ENCODE peak calls at places on chromosomes 13 and 19, in four cellular contexts. I is left lung, M is epithelial cell of proximal tubule, G is fibroblast of lung. S is an unnamed sample.
A peak's percentile ranks its signal among the peaks of the same experiment; 100 is the strongest.

GRCh38 chr13:37680137-37680536 is 81.6 kb upstream of the POSTN start:
- DNase-seq in I (no peak), M (no peak), G (no peak), S (no peak)

GRCh38 chr13:74135306-74136088 is 1.3 kb upstream of the KLF12 start:
- DNase-seq in I (peak; percentile 86), M (no peak), G (peak; percentile 66), S (peak; percentile 41)

GRCh38 chr19:2048959-2049740 is 1.9 kb downstream of the MKNK2 start:
- DNase-seq in I (peak; percentile 79), M (no peak), G (no peak), S (no peak)

GRCh38 chr19:27676877-27677276 is 1536.1 kb downstream of the UQCRFS1 start:
- DNase-seq in I (no peak), M (no peak), G (no peak), S (no peak)

GRCh38 chr19:13935765-13936486 is 2.3 kb downstream of the PODNL1 start:
- DNase-seq in I (no peak), M (no peak), G (no peak), S (no peak)

GRCh38 chr13:34867590-34867989 is 74.5 kb upstream of the NBEA start:
- DNase-seq in I (no peak), M (no peak), G (peak; percentile 15), S (peak; percentile 12)

GRCh38 chr19:14516048-14516534 is 2.1 kb downstream of the DNAJB1 start:
- DNase-seq in I (no peak), M (no peak), G (no peak), S (no peak)

GRCh38 chr13:89988206-89988605 is 1359.3 kb upstream of the MIR17HG start:
- DNase-seq in I (no peak), M (no peak), G (no peak), S (no peak)

GRCh38 chr13:93422980-93423554 is 196.5 kb downstream of the GPC6 start:
- DNase-seq in I (no peak), M (no peak), G (peak; percentile 86), S (peak; percentile 9)

GRCh38 chr13:23608704-23609413 is 38.6 kb downstream of the TNFRSF19 start:
- DNase-seq in I (no peak), M (no peak), G (peak; percentile 55), S (peak; percentile 60)

GRCh38 chr19:20357921-20358320 is 190.9 kb downstream of the ZNF486 start:
- DNase-seq in I (no peak), M (no peak), G (no peak), S (no peak)

GRCh38 chr19:6073858-6074708 is 36.2 kb downstream of the RFX2 start:
- DNase-seq in I (no peak), M (no peak), G (no peak), S (no peak)

GRCh38 chr13:99028890-99029289 is 51.0 kb upstream of the DOCK9 start:
- DNase-seq in I (no peak), M (no peak), G (no peak), S (no peak)

GRCh38 chr13:24491853-24492252 is 20.7 kb downstream of the PARP4 start:
- DNase-seq in I (no peak), M (no peak), G (no peak), S (no peak)

GRCh38 chr13:73828811-73829210 is 305.4 kb downstream of the KLF12 start:
- DNase-seq in I (no peak), M (no peak), G (no peak), S (no peak)

GRCh38 chr19:54373781-54374266 is 9.1 kb upstream of the LAIR1 start:
- DNase-seq in I (no peak), M (no peak), G (no peak), S (no peak)

GRCh38 chr19:55655648-55656040 is 809 bp downstream of the U2AF2 start:
- DNase-seq in I (no peak), M (no peak), G (no peak), S (no peak)

GRCh38 chr19:8396563-8397203 is 6.5 kb downstream of the RAB11B start:
- DNase-seq in I (peak; percentile 88), M (no peak), G (peak; percentile 53), S (peak; percentile 56)

GRCh38 chr13:24161010-24161775 is 673 bp downstream of the SPATA13 start:
- DNase-seq in I (peak; percentile 84), M (no peak), G (peak; percentile 37), S (no peak)

GRCh38 chr13:39317284-39317683 is 279.0 kb downstream of the NHLRC3 start:
- DNase-seq in I (no peak), M (no peak), G (peak; percentile 88), S (peak; percentile 25)

GRCh38 chr13:30798776-30799625 is 63.7 kb downstream of the ALOX5AP start:
- DNase-seq in I (no peak), M (no peak), G (peak; percentile 39), S (peak; percentile 57)

GRCh38 chr19:55406869-55407624 is 541 bp downstream of the UBE2S start:
- DNase-seq in I (peak; percentile 88), M (no peak), G (peak; percentile 37), S (peak; percentile 39)

GRCh38 chr19:49895566-49896297 is 955 bp downstream of the IL4I1 start:
- DNase-seq in I (no peak), M (no peak), G (no peak), S (no peak)

GRCh38 chr13:112693831-112694497 is 4.1 kb downstream of the ATP11A start:
- DNase-seq in I (no peak), M (no peak), G (peak; percentile 68), S (peak; percentile 47)

GRCh38 chr19:14425696-14426138 is 6.6 kb upstream of the DDX39A start:
- DNase-seq in I (no peak), M (no peak), G (peak; percentile 61), S (peak; percentile 84)

GRCh38 chr13:32863596-32863995 is 152.6 kb upstream of the KL start:
- DNase-seq in I (no peak), M (no peak), G (no peak), S (no peak)

GRCh38 chr13:107301724-107302374 is 733.9 kb upstream of the ARGLU1 start:
- DNase-seq in I (no peak), M (no peak), G (peak; percentile 26), S (peak; percentile 27)

GRCh38 chr19:2433854-2434253 is 6.5 kb upstream of the TIMM13 start:
- DNase-seq in I (no peak), M (no peak), G (no peak), S (no peak)

GRCh38 chr19:40733149-40733548 is 16.2 kb downstream of the ITPKC start:
- DNase-seq in I (no peak), M (no peak), G (no peak), S (no peak)

GRCh38 chr13:50991624-50992610 is 82.3 kb downstream of the RNASEH2B start:
- DNase-seq in I (no peak), M (no peak), G (no peak), S (no peak)

GRCh38 chr13:99965329-99966000 is 6.1 kb downstream of the ZIC5 start:
- DNase-seq in I (peak; percentile 30), M (no peak), G (no peak), S (no peak)

GRCh38 chr19:44260343-44260681 is 626 bp downstream of the ZNF233 start:
- DNase-seq in I (no peak), M (no peak), G (no peak), S (no peak)

DNA sequence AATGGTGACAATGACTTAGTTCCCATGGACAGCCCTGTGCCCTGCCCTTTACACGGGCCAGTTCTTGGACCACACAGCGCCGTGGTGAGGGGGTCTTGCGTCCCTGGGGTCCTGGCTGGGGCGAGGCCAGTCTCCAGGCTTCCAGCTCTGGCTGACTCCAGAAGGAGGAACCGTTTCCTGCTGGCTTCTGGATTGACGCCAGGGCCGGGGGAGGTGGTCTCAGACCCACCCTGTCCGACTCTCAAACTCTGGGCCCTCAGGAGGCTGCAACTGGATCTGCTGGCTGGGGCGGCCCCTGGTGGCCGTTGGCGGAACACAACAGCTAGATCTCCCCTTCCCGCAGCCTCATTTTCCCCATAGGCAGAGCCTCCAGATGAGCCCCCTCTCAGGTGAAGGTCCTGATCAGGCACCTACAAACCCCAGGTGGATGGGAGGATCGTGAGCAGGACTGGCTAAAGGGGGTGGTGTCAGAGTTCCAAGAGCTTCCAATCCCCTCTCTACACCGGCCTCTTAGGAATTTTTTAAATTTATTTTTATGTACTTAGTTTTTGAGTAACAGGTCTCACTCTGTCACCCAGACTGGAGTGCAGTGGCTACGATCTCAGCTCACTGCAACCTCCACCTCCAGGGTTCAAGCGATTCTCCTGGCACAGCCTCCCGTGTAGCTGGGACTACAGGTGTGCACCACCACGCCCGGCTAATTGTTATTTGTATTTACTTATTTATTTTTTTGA is 8.0 kb downstream of the CCDC194 start:
- DNase-seq in I (peak; percentile 90), M (no peak), G (peak; percentile 51), S (peak; percentile 50)
- TF ChIP-seq CTCF in I (peak; percentile 93), M (peak; percentile 88), G (peak; percentile 92), S (peak; percentile 92)

GRCh38 chr19:30378701-30379100 is 6.5 kb downstream of the ZNF536 start:
- DNase-seq in I (no peak), M (no peak), G (no peak), S (no peak)

GRCh38 chr19:30381366-30381765 is 9.2 kb downstream of the ZNF536 start:
- DNase-seq in I (no peak), M (no peak), G (no peak), S (no peak)

GRCh38 chr19:30376272-30376671 is 4.1 kb downstream of the ZNF536 start:
- DNase-seq in I (no peak), M (no peak), G (no peak), S (no peak)

GRCh38 chr19:30376826-30377425 is 4.7 kb downstream of the ZNF536 start:
- DNase-seq in I (no peak), M (no peak), G (no peak), S (no peak)

GRCh38 chr19:30379841-30380610 is 7.8 kb downstream of the ZNF536 start:
- DNase-seq in I (no peak), M (no peak), G (no peak), S (no peak)
- TF ChIP-seq CTCF in I (no peak), M (no peak), G (no peak), S (no peak)

GRCh38 chr13:75255159-75255558 is 226.8 kb downstream of the TBC1D4 start:
- DNase-seq in I (no peak), M (no peak), G (no peak), S (no peak)

GRCh38 chr13:75258159-75258782 is 223.7 kb downstream of the TBC1D4 start:
- DNase-seq in I (no peak), M (peak; percentile 26), G (peak; percentile 68), S (peak; percentile 52)

GRCh38 chr13:75256922-75257321 is 225.0 kb downstream of the TBC1D4 start:
- DNase-seq in I (no peak), M (no peak), G (no peak), S (no peak)

GRCh38 chr13:75251188-75251587 is 230.8 kb downstream of the TBC1D4 start:
- DNase-seq in I (no peak), M (no peak), G (no peak), S (no peak)

GRCh38 chr13:75255653-75256052 is 226.3 kb downstream of the TBC1D4 start:
- DNase-seq in I (no peak), M (no peak), G (no peak), S (no peak)
- TF ChIP-seq CTCF in I (no peak), M (no peak), G (no peak), S (no peak)

DNA sequence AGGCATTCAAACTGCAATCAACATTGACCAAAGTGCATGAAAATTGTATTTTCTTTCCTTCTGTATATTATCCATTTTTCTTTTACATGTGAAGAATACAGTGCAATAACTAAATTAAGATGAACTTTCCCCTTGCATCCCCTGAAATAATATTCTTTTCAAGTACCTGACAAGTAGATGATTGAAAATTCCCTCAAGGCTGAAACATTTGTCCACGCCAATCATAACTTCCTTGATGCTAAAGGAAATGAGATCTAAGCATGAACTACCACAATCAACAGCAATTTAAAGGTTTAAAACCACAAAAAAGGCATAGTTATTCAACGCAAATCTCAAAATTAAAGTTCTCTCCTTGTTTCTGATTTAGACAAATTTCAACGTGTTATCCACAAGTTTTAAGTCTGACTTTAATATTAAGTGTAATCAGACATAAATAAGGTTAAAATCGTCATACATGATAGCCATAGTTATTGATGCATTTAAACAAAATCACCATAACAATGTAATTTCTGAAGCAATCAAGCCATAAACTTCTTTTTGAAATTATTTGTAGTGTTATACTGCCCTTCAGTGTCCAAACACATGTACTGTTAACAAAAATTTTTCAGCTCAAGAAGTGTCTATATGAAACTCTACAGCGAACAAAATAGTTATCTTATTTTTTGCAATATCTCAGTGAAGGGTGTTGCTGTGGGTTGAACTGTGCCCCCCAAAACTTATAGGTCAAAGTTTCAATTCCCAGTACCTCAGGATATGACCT is 169.5 kb downstream of the DCLK1 start:
- DNase-seq in I (no peak), M (no peak), G (peak; percentile 39), S (peak; percentile 10)
- TF ChIP-seq CTCF in I (no peak), M (peak; percentile 34), G (peak; percentile 25), S (peak; percentile 11)

S was measured in fibroblast of villous mesenchyme.